ENCODE peak calls at places on chromosomes 5 and 9, in four cellular contexts. V, T, U and W are unnamed samples.

GRCh38 chr9:84266087-84266561 is 74.4 kb downstream of the SLC28A3 start:
- DNase-seq in T (no peak), V (no peak), U (no peak), W (no peak)

GRCh38 chr5:21817668-21818419 is 1035.3 kb downstream of the CDH12 start:
- DNase-seq in T (no peak), V (no peak), U (no peak), W (no peak)

GRCh38 chr5:162274684-162275083 is 207.1 kb downstream of the GABRG2 start:
- DNase-seq in T (no peak), V (no peak), U (no peak), W (no peak)

GRCh38 chr5:165227515-165227914 is 1722.1 kb downstream of the MAT2B start:
- DNase-seq in T (no peak), V (no peak), U (no peak), W (no peak)

GRCh38 chr5:148113243-148113642 is 49.5 kb downstream of the SPINK5 start:
- DNase-seq in U (no peak), T (no peak), V (no peak), W (no peak)

GRCh38 chr5:131634666-131634995 is 398 bp downstream of the RAPGEF6 start:
- DNase-seq in U (peak), T (peak), V (peak), W (peak)

GRCh38 chr5:83924891-83925290 is 204.2 kb upstream of the HAPLN1 start:
- DNase-seq in V (no peak), T (no peak), U (no peak), W (no peak)

GRCh38 chr9:15078345-15078744 is 168.1 kb upstream of the FREM1 start:
- DNase-seq in V (no peak), T (no peak), U (no peak), W (no peak)

GRCh38 chr9:126860077-126860756 is at the start of gene ZBTB34:
- DNase-seq in U (peak), T (no peak), V (peak), W (peak)

GRCh38 chr5:176190886-176191755 is 47.1 kb upstream of the SIMC1 start:
- DNase-seq in T (peak), V (no peak), U (no peak), W (no peak)

GRCh38 chr9:117636681-117637080 is 67.5 kb upstream of the TLR4 start:
- DNase-seq in V (no peak), U (no peak), T (no peak), W (no peak)

GRCh38 chr5:123496892-123497291 is 15.1 kb upstream of the CSNK1G3 start:
- DNase-seq in U (no peak), V (no peak), T (no peak), W (no peak)

GRCh38 chr5:138138949-138139775 is at the start of gene NME5:
- DNase-seq in T (no peak), V (peak), U (no peak), W (peak)

GRCh38 chr5:135625061-135625460 is 46.3 kb upstream of the CXCL14 start:
- DNase-seq in U (no peak), V (no peak), T (peak), W (no peak)

GRCh38 chr5:137575211-137575610 is 76.1 kb upstream of the SPOCK1 start:
- DNase-seq in V (no peak), T (no peak), U (no peak), W (no peak)

GRCh38 chr5:7856855-7857254 is 5.9 kb upstream of the CFAP90 start:
- DNase-seq in V (peak), U (no peak), T (no peak), W (no peak)

GRCh38 chr5:9858043-9858442 is 227.9 kb upstream of the TAS2R1 start:
- DNase-seq in U (no peak), T (no peak), V (no peak), W (no peak)

GRCh38 chr9:35814841-35815543 is at the start of gene HINT2:
- DNase-seq in V (peak), T (peak), U (peak), W (peak)

GRCh38 chr9:96061293-96061987 is 185.9 kb downstream of the ERCC6L2 start:
- DNase-seq in V (no peak), T (peak), U (peak), W (no peak)

GRCh38 chr9:112132356-112132755 is 42.7 kb downstream of the SUSD1 start:
- DNase-seq in U (no peak), V (no peak), T (no peak), W (no peak)

GRCh38 chr5:61277781-61278180 is 54.3 kb upstream of the ZSWIM6 start:
- DNase-seq in U (no peak), T (no peak), V (no peak), W (no peak)

GRCh38 chr9:128025756-128026155 is 41.4 kb downstream of the NAIF1 start:
- DNase-seq in V (no peak), U (no peak), T (no peak), W (no peak)

GRCh38 chr9:75096796-75097195 is 8.5 kb downstream of the OSTF1 start:
- DNase-seq in V (no peak), T (no peak), U (no peak), W (no peak)

GRCh38 chr5:128905225-128906110 is 59.8 kb upstream of the SLC27A6 start:
- DNase-seq in U (no peak), V (peak), T (no peak), W (no peak)

GRCh38 chr5:111668713-111669112 is 88.3 kb downstream of the NREP start:
- DNase-seq in U (no peak), V (no peak), T (no peak), W (no peak)

GRCh38 chr9:131277673-131278420 is 1.5 kb upstream of the FAM78A start:
- DNase-seq in U (peak), T (peak), V (peak), W (peak)

GRCh38 chr9:89850633-89851325 is 246.0 kb downstream of the GADD45G start:
- DNase-seq in U (no peak), T (peak), V (peak), W (peak)

GRCh38 chr5:6574537-6574936 is 58.3 kb downstream of the NSUN2 start:
- DNase-seq in T (no peak), V (no peak), U (no peak), W (no peak)